ENCODE peak calls at places on chromosome 7, in five cellular contexts. L is PC-3, Z is MM.1S, R is OCI-LY7, X is hepatocyte. Y is an unnamed sample.
A peak's percentile ranks its signal among the peaks of the same experiment; 100 is the strongest.

GRCh38 chr7:13821152-13821787 is 168.2 kb downstream of the ETV1 start:
- DNase-seq in L (peak; percentile 39), Z (no peak), R (no peak), X (no peak), Y (peak; percentile 55)

GRCh38 chr7:4241791-4242190 is 440.3 kb upstream of the FOXK1 start:
- DNase-seq in L (no peak), Z (no peak), R (no peak), X (no peak), Y (no peak)

GRCh38 chr7:22587322-22587721 is 87.3 kb upstream of the STEAP1B start:
- DNase-seq in L (no peak), Z (no peak), R (no peak), X (no peak), Y (peak; percentile 54)

GRCh38 chr7:44415047-44415446 is 75.4 kb downstream of the NUDCD3 start:
- DNase-seq in L (peak; percentile 73), Z (no peak), R (no peak), X (no peak), Y (peak; percentile 37)

GRCh38 chr7:143325215-143325614 is 9.3 kb downstream of the CLCN1 start:
- DNase-seq in L (peak; percentile 80), Z (no peak), R (peak; percentile 22), X (no peak), Y (no peak)

GRCh38 chr7:105782391-105783063 is 93.9 kb downstream of the ATXN7L1 start:
- DNase-seq in L (peak; percentile 96), Z (no peak), R (no peak), X (no peak), Y (peak; percentile 95)

GRCh38 chr7:69603937-69604494 is 5.7 kb downstream of the AUTS2 start:
- DNase-seq in L (no peak), Z (no peak), R (peak; percentile 65), X (no peak), Y (no peak)

GRCh38 chr7:116540743-116541142 is 15.9 kb downstream of the CAV1 start:
- DNase-seq in L (peak; percentile 49), Z (no peak), R (no peak), X (no peak), Y (no peak)

GRCh38 chr7:50475340-50475739 is 25.2 kb upstream of the FIGNL1 start:
- DNase-seq in L (no peak), Z (no peak), R (no peak), X (no peak), Y (no peak)

GRCh38 chr7:64877714-64878610 is 25.1 kb upstream of the ZNF273 start:
- DNase-seq in L (no peak), Z (no peak), R (no peak), X (no peak), Y (no peak)

GRCh38 chr7:64878684-64879083 is 24.4 kb upstream of the ZNF273 start:
- DNase-seq in L (no peak), Z (no peak), R (no peak), X (no peak), Y (peak; percentile 17)

GRCh38 chr7:64875658-64876406 is 27.2 kb upstream of the ZNF273 start:
- DNase-seq in L (no peak), Z (no peak), R (no peak), X (no peak), Y (no peak)

GRCh38 chr7:64875258-64875657 is 27.8 kb upstream of the ZNF273 start:
- DNase-seq in L (no peak), Z (no peak), R (no peak), X (no peak), Y (no peak)

DNA sequence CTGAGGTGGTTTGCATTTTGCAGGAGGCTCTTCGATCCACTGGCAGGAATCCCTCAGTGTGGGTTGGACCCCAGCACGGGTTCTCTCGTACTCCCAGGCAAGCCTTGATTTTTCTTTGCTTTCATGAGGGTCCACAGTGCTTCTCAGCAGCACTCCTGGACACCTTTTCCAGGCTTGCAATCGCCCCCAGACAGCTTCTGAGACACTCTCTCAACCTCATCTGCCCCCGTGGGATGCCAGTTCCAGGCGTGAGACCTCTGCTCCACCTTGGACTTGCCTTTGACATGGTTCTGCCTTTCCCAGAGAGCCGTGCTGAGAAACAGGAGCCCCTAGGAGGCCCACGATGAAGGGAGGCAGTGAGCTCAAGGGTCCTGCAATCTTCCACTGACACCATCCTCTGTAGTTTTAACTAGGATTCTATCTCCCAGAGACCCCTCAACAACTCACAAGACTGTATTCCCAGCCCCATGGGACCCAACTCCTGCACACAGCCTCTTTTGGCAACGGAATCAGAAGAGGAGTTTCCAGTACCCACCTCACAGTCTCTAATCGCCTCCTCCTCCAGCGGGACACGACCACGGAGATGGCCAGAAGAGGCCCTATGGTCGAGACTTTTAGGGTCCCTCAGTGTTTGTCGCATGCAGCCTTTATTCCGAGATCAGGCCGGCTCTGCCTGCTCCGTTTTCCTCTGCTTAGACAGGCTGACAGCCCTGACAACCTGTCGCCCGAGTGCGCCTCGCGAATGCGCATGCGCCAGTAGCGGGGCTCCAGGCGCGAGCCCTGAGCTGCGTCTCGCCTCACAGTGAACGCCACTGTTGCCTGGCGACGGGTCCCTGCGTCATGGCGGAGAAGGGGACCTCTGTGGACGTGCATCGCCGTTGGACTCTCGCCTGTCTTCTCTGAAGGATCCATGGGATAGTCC is 26.0 kb upstream of the ZNF273 start:
- DNase-seq in L (no peak), Z (peak; percentile 39), R (no peak), X (peak; percentile 36), Y (peak; percentile 41)
- H3K4me3 ChIP-seq in L (no peak overlapping the region), Z (no peak overlapping the region), R (no peak overlapping the region), X (no peak overlapping the region), Y (peak overlapping the region; percentile 60)

DNA sequence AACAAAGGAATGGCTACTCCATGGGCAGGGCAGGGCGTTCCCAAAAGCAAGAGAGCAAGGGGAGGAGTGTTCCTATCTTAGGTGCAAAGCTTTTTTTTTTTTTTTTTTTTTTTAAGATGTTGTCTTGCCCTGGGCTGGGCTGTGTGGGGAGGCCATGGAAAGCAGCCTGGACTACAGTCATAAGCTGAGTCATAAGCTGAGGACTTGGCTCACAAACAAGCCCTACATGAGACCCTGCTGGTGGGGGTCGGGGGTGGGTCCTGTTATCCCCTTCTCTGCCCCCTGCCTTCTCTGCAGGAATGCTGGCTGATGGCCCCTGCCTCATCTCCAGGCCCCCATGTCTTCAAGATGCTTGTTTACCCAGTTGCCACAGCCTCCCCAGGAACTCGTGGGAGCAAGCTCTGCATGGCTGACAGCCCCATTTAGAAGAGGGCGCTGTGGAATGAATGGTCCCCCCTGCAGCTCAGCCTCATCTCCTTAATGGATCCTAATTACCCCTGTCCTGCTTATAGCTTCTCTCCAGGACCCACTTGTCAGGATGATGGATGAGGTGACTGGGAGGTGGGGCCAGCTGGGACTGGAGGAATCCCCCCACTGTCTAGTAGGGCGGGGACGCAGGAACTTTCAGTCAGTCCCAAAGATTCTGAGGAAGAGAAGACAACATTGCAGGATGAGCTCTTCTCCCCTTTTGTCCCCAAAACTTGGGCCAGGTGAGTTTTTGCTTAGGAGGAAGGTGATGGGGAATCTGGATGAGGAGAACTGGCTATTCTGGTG is 340.8 kb upstream of the PODXL start:
- DNase-seq in L (peak; percentile 62), Z (no peak), R (no peak), X (no peak), Y (peak; percentile 87)
- H3K9me2 ChIP-seq in L (no peaks in the 10 kb centered on the region), Z (no peaks in the 10 kb centered on the region), R (no peaks in the 10 kb centered on the region), X (no peaks in the 10 kb centered on the region), Y (no peaks in the 10 kb centered on the region)

DNA sequence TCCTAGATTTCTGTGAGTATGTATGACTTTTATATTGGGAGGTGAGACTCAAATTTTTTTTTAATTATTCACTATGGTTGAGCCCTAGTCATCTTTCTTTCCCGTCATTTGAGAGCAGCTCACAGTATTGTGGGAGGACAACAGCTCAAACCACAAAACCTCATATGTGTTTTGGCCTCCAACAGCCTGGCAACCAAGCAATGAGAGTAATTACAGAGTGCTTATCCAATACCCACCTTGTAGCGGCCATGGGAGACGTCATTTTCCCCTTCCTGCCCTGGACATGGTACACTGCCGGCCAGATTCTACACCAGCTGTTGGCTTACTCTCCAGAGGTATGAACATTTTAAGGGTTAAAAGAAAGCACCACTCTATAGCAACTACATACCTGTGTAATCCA is 49.1 kb downstream of the DOCK4 start:
- DNase-seq in L (peak; percentile 48), Z (no peak), R (no peak), X (no peak), Y (peak; percentile 84)
- TF ChIP-seq EZH2phosphoT487 in L (no peak), Z (no peak), R (no peak), X (no peak), Y (no peak)

GRCh38 chr7:140229591-140230516 is 53.1 kb upstream of the KDM7A start:
- DNase-seq in L (no peak), Z (peak; percentile 59), R (no peak), X (no peak), Y (no peak)
- H3K4me3 ChIP-seq in L (no peak overlapping the region), Z (peak overlapping the region; percentile 57), R (no peak overlapping the region), X (peak overlapping the region; percentile 64), Y (peak overlapping the region; percentile 76)

GRCh38 chr7:131897790-131898165 is 341.4 kb upstream of the PODXL start:
- DNase-seq in L (no peak), Z (no peak), R (no peak), X (no peak), Y (no peak)
- H3K9me2 ChIP-seq in L (no peaks in the 10 kb centered on the region), Z (no peaks in the 10 kb centered on the region), R (no peaks in the 10 kb centered on the region), X (no peaks in the 10 kb centered on the region), Y (no peaks in the 10 kb centered on the region)

DNA sequence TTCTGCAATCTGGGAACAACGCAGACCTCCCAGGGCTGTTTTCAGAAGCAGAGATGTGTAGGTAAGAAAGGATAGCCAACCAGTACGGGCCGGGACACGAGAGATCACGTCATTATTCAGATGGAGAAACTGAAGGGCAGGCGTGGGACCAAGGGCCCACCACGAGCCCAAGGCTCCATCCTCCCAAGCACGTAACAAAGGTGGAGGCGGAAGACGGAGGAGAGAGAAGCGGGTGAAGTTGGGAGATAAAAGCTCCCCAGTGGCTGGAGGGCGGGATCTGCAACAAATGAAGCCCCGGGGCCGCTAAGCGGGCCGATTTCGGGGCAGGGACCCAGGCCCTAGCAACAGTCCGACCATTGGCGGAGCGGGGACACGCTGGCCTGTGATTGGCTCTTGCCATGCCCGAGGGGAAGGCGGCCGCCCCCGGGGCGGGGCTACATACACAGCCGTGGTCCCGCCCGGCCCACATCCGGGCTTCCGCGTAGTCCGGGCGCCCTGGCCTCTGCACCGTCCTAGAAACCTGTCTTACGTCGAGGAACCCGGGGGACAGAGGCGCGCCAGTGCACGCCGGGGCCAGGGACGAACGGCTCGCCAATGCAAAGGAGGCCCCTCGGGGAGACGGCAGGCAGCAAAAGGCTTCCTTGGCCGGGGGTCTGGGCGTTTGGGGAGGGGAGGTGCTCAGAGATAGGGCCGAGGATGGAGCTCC is 15.5 kb downstream of the HSPB1 start:
- DNase-seq in L (peak; percentile 96), Z (peak; percentile 98), R (peak; percentile 98), X (peak; percentile 99), Y (peak; percentile 99)
- TF ChIP-seq EZH2phosphoT487 in L (no peak), Z (no peak), R (no peak), X (no peak), Y (no peak)

Y was measured in GM23248.